ENCODE peak calls at places on chromosome 13, in seven cellular contexts. L, X, W, B, I, V and Y are unnamed samples.

GRCh38 chr13:53405616-53406015 is 377.0 kb downstream of the OLFM4 start:
- DNase-seq in W (no peak), B (no peak), L (no peak), X (no peak), V (no peak), I (peak), Y (no peak)

GRCh38 chr13:100315522-100315921 is 226.6 kb downstream of the PCCA start:
- DNase-seq in B (no peak), W (no peak), V (no peak), I (no peak), X (no peak), L (no peak), Y (no peak)

GRCh38 chr13:112545866-112546265 is 42.1 kb downstream of the TUBGCP3 start:
- DNase-seq in V (no peak), X (no peak), W (no peak), I (no peak), L (no peak), B (no peak), Y (no peak)

GRCh38 chr13:110916671-110917142 is 1.8 kb upstream of the ANKRD10 start:
- DNase-seq in X (no peak), B (no peak), W (no peak), V (no peak), I (no peak), L (no peak), Y (no peak)

GRCh38 chr13:79508224-79508961 is 27.4 kb downstream of the NDFIP2 start:
- DNase-seq in X (no peak), V (no peak), W (no peak), B (no peak), L (no peak), I (no peak), Y (no peak)

GRCh38 chr13:85665286-85665685 is 133.9 kb downstream of the SLITRK6 start:
- DNase-seq in L (no peak), B (no peak), V (no peak), W (no peak), X (no peak), I (no peak), Y (no peak)

GRCh38 chr13:83216521-83217245 is 665.6 kb downstream of the SLITRK1 start:
- DNase-seq in L (no peak), V (no peak), X (no peak), I (no peak), W (no peak), B (no peak), Y (no peak)

GRCh38 chr13:30142502-30143211 is 164.7 kb downstream of the KATNAL1 start:
- DNase-seq in V (no peak), L (no peak), B (peak), W (no peak), X (no peak), I (peak), Y (no peak)

GRCh38 chr13:100588350-100589177 is at the start of gene GGACT:
- DNase-seq in V (peak), I (peak), X (peak), W (peak), L (no peak), B (peak), Y (peak)

GRCh38 chr13:83414393-83414792 is 467.9 kb downstream of the SLITRK1 start:
- DNase-seq in B (no peak), W (no peak), L (no peak), V (no peak), X (no peak), I (no peak), Y (no peak)

GRCh38 chr13:29260684-29261083 is 334.8 kb downstream of the SLC7A1 start:
- DNase-seq in L (no peak), X (no peak), W (no peak), V (peak), I (no peak), B (no peak), Y (no peak)

GRCh38 chr13:114112231-114112825 is 20.1 kb downstream of the RASA3 start:
- DNase-seq in X (peak), L (no peak), W (no peak), I (no peak), B (peak), V (peak), Y (peak)

GRCh38 chr13:113211774-113212173 is 2.4 kb downstream of the CUL4A start:
- DNase-seq in I (peak), W (no peak), V (peak), X (no peak), L (no peak), B (no peak), Y (no peak)

GRCh38 chr13:27573265-27573664 is 47.1 kb downstream of the LNX2 start:
- DNase-seq in B (no peak), X (no peak), L (no peak), W (no peak), I (no peak), V (no peak), Y (no peak)

GRCh38 chr13:50344717-50345116 is 329.5 kb downstream of the KCNRG start:
- DNase-seq in V (no peak), L (no peak), X (no peak), I (no peak), B (no peak), W (no peak), Y (no peak)

GRCh38 chr13:28820099-28821051 is at the start of gene MTUS2:
- DNase-seq in V (no peak), I (peak), X (no peak), W (no peak), L (no peak), B (no peak), Y (no peak)

GRCh38 chr13:27524981-27525975 is 74.9 kb upstream of the MTIF3 start:
- DNase-seq in W (no peak), I (no peak), X (no peak), L (no peak), B (no peak), V (no peak), Y (no peak)

GRCh38 chr13:87674143-87674772 is 3.1 kb downstream of the SLITRK5 start:
- DNase-seq in X (no peak), B (no peak), L (no peak), W (no peak), I (no peak), V (no peak), Y (no peak)

GRCh38 chr13:46332772-46333171 is 54.3 kb downstream of the RUBCNL start:
- DNase-seq in X (no peak), B (no peak), I (no peak), L (no peak), W (no peak), V (no peak), Y (no peak)

GRCh38 chr13:45167611-45168554 is 33.0 kb downstream of the KCTD4 start:
- DNase-seq in X (no peak), L (peak), W (peak), V (no peak), B (no peak), I (no peak), Y (no peak)

GRCh38 chr13:112193463-112194166 is 126.7 kb downstream of the SOX1 start:
- DNase-seq in V (no peak), X (no peak), B (no peak), I (no peak), W (no peak), L (no peak), Y (no peak)

GRCh38 chr13:100040196-100040595 is 48.7 kb upstream of the PCCA start:
- DNase-seq in W (no peak), V (no peak), B (no peak), X (no peak), L (peak), I (no peak), Y (no peak)

DNA sequence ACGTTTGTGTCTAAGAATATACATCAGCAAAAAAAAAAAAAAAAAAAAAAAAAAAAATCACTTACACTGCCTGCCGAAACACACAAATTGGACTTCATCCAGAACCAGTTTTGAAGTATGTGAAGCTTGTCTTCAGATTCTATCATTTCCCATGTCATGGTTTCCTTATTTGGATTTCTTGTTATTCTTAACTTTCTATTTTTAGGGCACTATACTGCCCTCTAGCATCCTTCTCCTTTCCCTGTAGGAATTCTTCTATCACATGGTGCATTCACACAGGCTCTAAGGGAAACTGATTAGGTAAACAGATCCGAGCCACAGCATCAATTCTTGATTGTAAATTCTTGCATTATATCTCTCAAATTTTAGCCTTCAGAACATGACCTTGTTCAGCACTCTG is 1507.5 kb downstream of the OLFM4 start:
- DNase-seq in W (no peak), X (no peak), B (no peak), I (no peak), L (peak), V (no peak), Y (no peak)
- TF ChIP-seq CTCF in W (no peak), X (no peak), B (no peak), I (peak), L (peak), V (no peak), Y (no peak)

DNA sequence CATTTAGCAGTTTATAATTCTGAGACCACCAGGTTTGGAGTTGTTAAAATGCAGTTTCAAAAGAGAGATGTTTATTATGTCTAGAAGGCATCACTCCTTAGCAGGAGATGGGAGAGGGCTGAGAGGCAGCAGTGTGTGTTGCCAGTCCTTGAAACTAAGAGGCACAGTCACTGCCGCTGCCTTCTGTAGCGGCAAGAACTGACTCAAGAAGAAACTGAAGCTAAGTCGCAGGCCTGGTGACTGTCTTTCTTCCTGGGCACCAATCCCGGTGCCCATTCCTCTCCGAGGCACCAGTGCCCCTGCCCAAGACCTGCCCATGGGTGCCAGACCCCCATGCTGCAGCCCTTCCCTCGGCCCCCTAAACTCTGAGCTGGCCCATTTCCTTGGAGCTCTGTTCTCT is 20.1 kb downstream of the N4BP2L1 start:
- DNase-seq in L (no peak), B (no peak), I (no peak), W (no peak), V (no peak), X (no peak), Y (no peak)
- TF ChIP-seq CTCF in L (no peak), B (no peak), I (no peak), W (no peak), V (no peak), X (no peak), Y (no peak)

GRCh38 chr13:97809576-97809975 is 143.9 kb upstream of the IPO5 start:
- DNase-seq in W (no peak), I (no peak), B (no peak), L (no peak), X (no peak), V (no peak), Y (no peak)

GRCh38 chr13:97810152-97810551 is 143.3 kb upstream of the IPO5 start:
- DNase-seq in X (no peak), L (no peak), I (no peak), V (no peak), B (no peak), W (no peak), Y (no peak)
- TF ChIP-seq CTCF in X (peak), L (peak), I (peak), V (peak), B (peak), W (peak), Y (no peak)

GRCh38 chr13:40770934-40771618 is at the start of gene MRPS31:
- DNase-seq in V (peak), L (peak), B (peak), X (peak), W (peak), I (peak), Y (peak)
- TF ChIP-seq CTCF in V (peak), L (no peak), B (no peak), X (no peak), W (no peak), I (no peak), Y (no peak)

GRCh38 chr13:21054313-21054712 is 7.1 kb downstream of the LATS2 start:
- DNase-seq in X (peak), W (no peak), I (no peak), L (no peak), B (no peak), V (no peak), Y (no peak)

GRCh38 chr13:21055016-21055415 is 6.4 kb downstream of the LATS2 start:
- DNase-seq in W (no peak), I (no peak), X (no peak), L (no peak), V (no peak), B (no peak), Y (no peak)

GRCh38 chr13:21051675-21052074 is 9.7 kb downstream of the LATS2 start:
- DNase-seq in V (no peak), L (no peak), X (no peak), W (no peak), I (no peak), B (no peak), Y (no peak)

GRCh38 chr13:21055511-21056045 is 5.8 kb downstream of the LATS2 start:
- DNase-seq in I (no peak), L (no peak), W (no peak), B (no peak), V (no peak), X (no peak), Y (no peak)

GRCh38 chr13:21053231-21053630 is 8.2 kb downstream of the LATS2 start:
- DNase-seq in L (no peak), V (no peak), W (no peak), I (no peak), B (no peak), X (peak), Y (no peak)
- TF ChIP-seq CTCF in L (no peak), V (no peak), W (no peak), I (no peak), B (no peak), X (no peak), Y (no peak)